ENCODE peak calls at places on chromosomes 7 and 10, in eight cellular contexts. One of them, this sample, is unnamed. For H3K9me3, the result is how much of the 10 kb centered on the place peaks cover.

GRCh38 chr10:31554556-31554955 is 235.5 kb downstream of the ZEB1 start:
- DNase-seq in H9: no peak
- DNase-seq in colonic mucosa: no peak
- DNase-seq in SJSA1: no peak
- DNase-seq in astrocyte: peak
- DNase-seq in CD8-positive, alpha-beta memory T cell: no peak
- DNase-seq in PC-3: peak
- DNase-seq in H1: no peak
- DNase-seq in this sample: no peak

GRCh38 chr10:22271786-22272185 is 44.4 kb upstream of the COMMD3 start:
- DNase-seq in colonic mucosa: no peak
- DNase-seq in SJSA1: no peak
- DNase-seq in astrocyte: no peak
- DNase-seq in H1: no peak
- DNase-seq in PC-3: no peak
- DNase-seq in CD8-positive, alpha-beta memory T cell: no peak
- DNase-seq in H9: no peak
- DNase-seq in this sample: no peak

GRCh38 chr10:92757066-92757716 is 67.4 kb downstream of the HHEX start:
- DNase-seq in SJSA1: peak
- DNase-seq in H9: peak
- DNase-seq in PC-3: peak
- DNase-seq in colonic mucosa: peak
- DNase-seq in CD8-positive, alpha-beta memory T cell: no peak
- DNase-seq in astrocyte: peak
- DNase-seq in H1: peak
- DNase-seq in this sample: peak

GRCh38 chr7:5854738-5855137 is 25.9 kb upstream of the OCM start:
- DNase-seq in colonic mucosa: no peak
- DNase-seq in astrocyte: no peak
- DNase-seq in CD8-positive, alpha-beta memory T cell: no peak
- DNase-seq in PC-3: no peak
- DNase-seq in SJSA1: no peak
- DNase-seq in H9: no peak
- DNase-seq in H1: no peak
- DNase-seq in this sample: no peak

GRCh38 chr10:49761789-49762565 is at the start of gene OGDHL:
- DNase-seq in SJSA1: no peak
- DNase-seq in H9: peak
- DNase-seq in PC-3: peak
- DNase-seq in H1: peak
- DNase-seq in colonic mucosa: peak
- DNase-seq in astrocyte: peak
- DNase-seq in CD8-positive, alpha-beta memory T cell: no peak
- DNase-seq in this sample: no peak

GRCh38 chr7:158283016-158283974 is 304.3 kb downstream of the PTPRN2 start:
- DNase-seq in SJSA1: peak
- DNase-seq in PC-3: no peak
- DNase-seq in colonic mucosa: peak
- DNase-seq in astrocyte: no peak
- DNase-seq in H1: peak
- DNase-seq in H9: peak
- DNase-seq in CD8-positive, alpha-beta memory T cell: no peak
- DNase-seq in this sample: no peak

GRCh38 chr7:4156190-4156589 is 525.9 kb upstream of the FOXK1 start:
- DNase-seq in H9: no peak
- DNase-seq in PC-3: no peak
- DNase-seq in astrocyte: no peak
- DNase-seq in H1: no peak
- DNase-seq in colonic mucosa: no peak
- DNase-seq in CD8-positive, alpha-beta memory T cell: no peak
- DNase-seq in SJSA1: no peak
- DNase-seq in this sample: no peak

GRCh38 chr10:93437000-93437945 is 44.9 kb downstream of the MYOF start:
- DNase-seq in astrocyte: peak
- DNase-seq in H9: peak
- DNase-seq in CD8-positive, alpha-beta memory T cell: no peak
- DNase-seq in SJSA1: peak
- DNase-seq in PC-3: peak
- DNase-seq in H1: peak
- DNase-seq in colonic mucosa: no peak
- DNase-seq in this sample: no peak

GRCh38 chr7:102978280-102978679 is 65.5 kb downstream of the LRRC17 start:
- DNase-seq in astrocyte: peak
- DNase-seq in H9: no peak
- DNase-seq in CD8-positive, alpha-beta memory T cell: no peak
- DNase-seq in SJSA1: no peak
- DNase-seq in colonic mucosa: no peak
- DNase-seq in H1: no peak
- DNase-seq in PC-3: peak
- DNase-seq in this sample: no peak

GRCh38 chr7:1857487-1858425 is 187.7 kb downstream of the ELFN1 start:
- DNase-seq in astrocyte: no peak
- DNase-seq in colonic mucosa: no peak
- DNase-seq in SJSA1: no peak
- DNase-seq in CD8-positive, alpha-beta memory T cell: no peak
- DNase-seq in H9: no peak
- DNase-seq in PC-3: no peak
- DNase-seq in H1: no peak
- DNase-seq in this sample: no peak

GRCh38 chr10:100370561-100370975 is 23.5 kb downstream of the SCD start:
- DNase-seq in H9: no peak
- DNase-seq in CD8-positive, alpha-beta memory T cell: peak
- DNase-seq in PC-3: peak
- DNase-seq in colonic mucosa: peak
- DNase-seq in H1: no peak
- DNase-seq in SJSA1: no peak
- DNase-seq in astrocyte: no peak
- DNase-seq in this sample: no peak

GRCh38 chr7:123828805-123829204 is 16.2 kb upstream of the HYAL4 start:
- DNase-seq in PC-3: no peak
- DNase-seq in CD8-positive, alpha-beta memory T cell: no peak
- DNase-seq in astrocyte: no peak
- DNase-seq in SJSA1: no peak
- DNase-seq in H9: no peak
- DNase-seq in H1: no peak
- DNase-seq in colonic mucosa: no peak
- DNase-seq in this sample: no peak

GRCh38 chr10:23343591-23344225 is 889 bp downstream of the C10orf67 start:
- DNase-seq in H9: peak
- DNase-seq in H1: peak
- DNase-seq in SJSA1: no peak
- DNase-seq in colonic mucosa: peak
- DNase-seq in astrocyte: peak
- DNase-seq in CD8-positive, alpha-beta memory T cell: peak
- DNase-seq in PC-3: peak
- DNase-seq in this sample: no peak

GRCh38 chr7:2038876-2039728 is 193.6 kb downstream of the MAD1L1 start:
- DNase-seq in astrocyte: no peak
- DNase-seq in H9: no peak
- DNase-seq in colonic mucosa: no peak
- DNase-seq in PC-3: peak
- DNase-seq in H1: no peak
- DNase-seq in CD8-positive, alpha-beta memory T cell: no peak
- DNase-seq in SJSA1: no peak
- DNase-seq in this sample: no peak

GRCh38 chr10:122688293-122688989 is 11.2 kb downstream of the C10orf120 start:
- DNase-seq in astrocyte: no peak
- DNase-seq in CD8-positive, alpha-beta memory T cell: no peak
- DNase-seq in PC-3: peak
- DNase-seq in H9: no peak
- DNase-seq in SJSA1: no peak
- DNase-seq in H1: no peak
- DNase-seq in colonic mucosa: no peak
- DNase-seq in this sample: no peak

GRCh38 chr7:131010714-131011436 is 276.9 kb upstream of the KLF14 start:
- DNase-seq in astrocyte: peak
- DNase-seq in PC-3: no peak
- DNase-seq in CD8-positive, alpha-beta memory T cell: no peak
- DNase-seq in colonic mucosa: no peak
- DNase-seq in SJSA1: no peak
- DNase-seq in H9: no peak
- DNase-seq in H1: no peak
- DNase-seq in this sample: no peak

GRCh38 chr7:36796850-36797618 is 72.7 kb upstream of the AOAH start:
- DNase-seq in CD8-positive, alpha-beta memory T cell: no peak
- DNase-seq in H1: no peak
- DNase-seq in H9: no peak
- DNase-seq in PC-3: no peak
- DNase-seq in colonic mucosa: peak
- DNase-seq in astrocyte: no peak
- DNase-seq in SJSA1: no peak
- DNase-seq in this sample: no peak

GRCh38 chr7:93799750-93800357 is 90.7 kb downstream of the TFPI2 start:
- DNase-seq in PC-3: peak
- DNase-seq in SJSA1: no peak
- DNase-seq in H1: no peak
- DNase-seq in CD8-positive, alpha-beta memory T cell: no peak
- DNase-seq in colonic mucosa: no peak
- DNase-seq in astrocyte: peak
- DNase-seq in H9: no peak
- DNase-seq in this sample: no peak

GRCh38 chr10:131739201-131739600 is 161.6 kb upstream of the PPP2R2D start:
- DNase-seq in astrocyte: no peak
- DNase-seq in H9: no peak
- DNase-seq in H1: no peak
- DNase-seq in SJSA1: no peak
- DNase-seq in CD8-positive, alpha-beta memory T cell: no peak
- DNase-seq in PC-3: no peak
- DNase-seq in colonic mucosa: no peak
- DNase-seq in this sample: no peak
- H3K27ac ChIP-seq in astrocyte: no peak
- H3K27ac ChIP-seq in H9: no peak
- H3K27ac ChIP-seq in H1: no peak
- H3K27ac ChIP-seq in SJSA1: no peak
- H3K27ac ChIP-seq in CD8-positive, alpha-beta memory T cell: no peak
- H3K27ac ChIP-seq in PC-3: no peak
- H3K27ac ChIP-seq in colonic mucosa: no peak
- H3K27ac ChIP-seq in this sample: no peak

DNA sequence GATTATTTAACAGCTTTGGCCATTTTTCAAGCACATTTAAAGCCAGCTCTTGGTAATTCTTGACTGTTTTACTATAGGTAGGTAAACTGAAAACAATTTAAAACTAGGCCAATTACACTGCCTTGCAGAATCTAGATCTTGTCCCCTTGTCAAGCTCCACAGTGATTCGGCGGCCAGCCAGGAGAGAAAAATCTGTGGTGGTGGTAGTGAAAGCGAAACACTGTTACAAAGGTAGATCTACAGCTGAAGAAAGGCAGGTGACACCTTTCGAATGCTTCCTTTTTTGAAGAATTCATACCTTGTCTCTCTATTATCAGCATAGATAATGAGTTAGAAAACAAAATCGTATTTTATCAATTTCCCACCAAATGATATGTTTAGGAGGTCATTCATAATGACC is 218.3 kb downstream of the POU6F2 start:
- DNase-seq in H9: no peak
- DNase-seq in SJSA1: no peak
- DNase-seq in colonic mucosa: no peak
- DNase-seq in astrocyte: no peak
- DNase-seq in PC-3: no peak
- DNase-seq in H1: no peak
- DNase-seq in CD8-positive, alpha-beta memory T cell: no peak
- DNase-seq in this sample: no peak
- H3K9me3 ChIP-seq in H9: under half
- H3K9me3 ChIP-seq in SJSA1: under half
- H3K9me3 ChIP-seq in colonic mucosa: under half
- H3K9me3 ChIP-seq in astrocyte: under half
- H3K9me3 ChIP-seq in PC-3: under half
- H3K9me3 ChIP-seq in H1: under half
- H3K9me3 ChIP-seq in CD8-positive, alpha-beta memory T cell: under half
- H3K9me3 ChIP-seq in this sample: under half

GRCh38 chr7:116802144-116802747 is 60.1 kb upstream of the CAPZA2 start:
- DNase-seq in CD8-positive, alpha-beta memory T cell: no peak
- DNase-seq in H9: no peak
- DNase-seq in PC-3: no peak
- DNase-seq in colonic mucosa: no peak
- DNase-seq in SJSA1: no peak
- DNase-seq in astrocyte: peak
- DNase-seq in H1: no peak
- DNase-seq in this sample: no peak

GRCh38 chr7:116802784-116803183 is 59.6 kb upstream of the CAPZA2 start:
- DNase-seq in H9: no peak
- DNase-seq in astrocyte: peak
- DNase-seq in colonic mucosa: peak
- DNase-seq in PC-3: peak
- DNase-seq in SJSA1: peak
- DNase-seq in CD8-positive, alpha-beta memory T cell: no peak
- DNase-seq in H1: no peak
- DNase-seq in this sample: no peak

GRCh38 chr7:116800594-116800993 is 61.8 kb upstream of the CAPZA2 start:
- DNase-seq in H1: no peak
- DNase-seq in SJSA1: no peak
- DNase-seq in PC-3: no peak
- DNase-seq in CD8-positive, alpha-beta memory T cell: no peak
- DNase-seq in colonic mucosa: no peak
- DNase-seq in H9: no peak
- DNase-seq in astrocyte: no peak
- DNase-seq in this sample: no peak

GRCh38 chr7:116799912-116800311 is 62.5 kb upstream of the CAPZA2 start:
- DNase-seq in H1: no peak
- DNase-seq in astrocyte: no peak
- DNase-seq in H9: no peak
- DNase-seq in colonic mucosa: no peak
- DNase-seq in PC-3: no peak
- DNase-seq in SJSA1: no peak
- DNase-seq in CD8-positive, alpha-beta memory T cell: no peak
- DNase-seq in this sample: no peak

DNA sequence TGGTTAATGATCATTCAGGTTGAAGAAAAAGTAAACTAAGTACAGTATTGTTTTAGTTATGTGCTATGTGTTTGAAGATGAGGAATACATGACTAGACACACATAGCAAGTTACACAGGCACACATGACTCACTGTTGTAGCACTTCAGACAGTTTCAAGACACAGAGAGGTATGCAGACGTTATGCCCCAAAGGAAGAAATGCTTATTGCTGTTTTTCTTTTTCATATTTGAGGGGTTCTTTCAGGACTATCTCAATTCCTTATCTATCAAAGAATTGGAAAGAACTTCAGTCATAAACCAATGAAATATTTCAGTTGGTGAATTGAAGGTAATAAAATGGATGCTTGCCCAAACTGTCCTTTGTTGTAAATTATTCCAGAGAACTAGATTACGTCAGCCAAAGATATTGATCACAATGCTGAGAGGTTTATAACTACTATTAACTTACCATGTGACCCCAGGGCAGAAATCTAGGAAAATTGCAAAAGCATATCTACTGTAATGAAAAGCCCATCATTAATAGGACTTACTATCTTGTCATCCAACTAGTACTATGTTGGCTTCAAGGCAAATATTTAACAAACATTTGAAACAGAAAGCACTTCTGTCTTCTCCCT is 61.2 kb upstream of the CAPZA2 start:
- DNase-seq in PC-3: peak
- DNase-seq in astrocyte: peak
- DNase-seq in colonic mucosa: no peak
- DNase-seq in CD8-positive, alpha-beta memory T cell: no peak
- DNase-seq in SJSA1: no peak
- DNase-seq in H1: no peak
- DNase-seq in H9: no peak
- DNase-seq in this sample: no peak
- H3K27ac ChIP-seq in PC-3: peak
- H3K27ac ChIP-seq in astrocyte: peak
- H3K27ac ChIP-seq in colonic mucosa: peak
- H3K27ac ChIP-seq in CD8-positive, alpha-beta memory T cell: no peak
- H3K27ac ChIP-seq in SJSA1: peak
- H3K27ac ChIP-seq in H1: no peak
- H3K27ac ChIP-seq in H9: no peak
- H3K27ac ChIP-seq in this sample: no peak

GRCh38 chr7:34220501-34220900 is 315.2 kb downstream of the BMPER start:
- DNase-seq in CD8-positive, alpha-beta memory T cell: no peak
- DNase-seq in astrocyte: no peak
- DNase-seq in H9: no peak
- DNase-seq in PC-3: no peak
- DNase-seq in H1: no peak
- DNase-seq in SJSA1: no peak
- DNase-seq in colonic mucosa: no peak
- DNase-seq in this sample: no peak
- H3K9me3 ChIP-seq in CD8-positive, alpha-beta memory T cell: under half
- H3K9me3 ChIP-seq in astrocyte: under half
- H3K9me3 ChIP-seq in H9: under half
- H3K9me3 ChIP-seq in PC-3: under half
- H3K9me3 ChIP-seq in H1: under half
- H3K9me3 ChIP-seq in SJSA1: under half
- H3K9me3 ChIP-seq in colonic mucosa: under half
- H3K9me3 ChIP-seq in this sample: under half

This sample was measured in esophagus squamous epithelium.